ENCODE peak calls at places on chromosomes 3 and 15, in ten cellular contexts. A is GM12865; J is epithelial cell of prostate; H is NCI-H748 treated with DMSO at 0.1 percent for 48 hours; P is uterus; X is activated naive CD4-positive, alpha-beta T cell; E is fibroblast of lung; N is HS-27A; U is adrenal gland; I is T-helper 2 cell. O is an unnamed sample.

GRCh38 chr15:91894606-91895005 is 41.1 kb downstream of the SLCO3A1 start:
- DNase-seq in A (no peak), J (peak), H (no peak), P (no peak), X (no peak), E (no peak), N (no peak), U (no peak), I (no peak), O (no peak)

GRCh38 chr15:60854858-60855568 is 374.1 kb downstream of the RORA start:
- DNase-seq in A (peak), J (peak), H (no peak), P (no peak), X (no peak), E (peak), N (no peak), U (no peak), I (no peak), O (no peak)

GRCh38 chr3:184299488-184300376 is 691 bp downstream of the PSMD2 start:
- DNase-seq in A (no peak), J (no peak), H (peak), P (no peak), X (no peak), E (peak), N (peak), U (no peak), I (no peak), O (no peak)

GRCh38 chr15:31488437-31489204 is 162.0 kb downstream of the KLF13 start:
- DNase-seq in A (peak), J (peak), H (peak), P (peak), X (no peak), E (peak), N (peak), U (peak), I (no peak), O (peak)

GRCh38 chr3:189419022-189419421 is 212.2 kb upstream of the TP63 start:
- DNase-seq in A (no peak), J (no peak), H (peak), P (no peak), X (no peak), E (no peak), N (no peak), U (no peak), I (no peak), O (no peak)

GRCh38 chr3:119434703-119435102 is 28.7 kb downstream of the TMEM39A start:
- DNase-seq in A (no peak), J (no peak), H (no peak), P (no peak), X (no peak), E (no peak), N (no peak), U (no peak), I (no peak), O (no peak)

GRCh38 chr3:115660646-115661442 is 37.5 kb downstream of the GAP43 start:
- DNase-seq in A (no peak), J (no peak), H (no peak), P (no peak), X (no peak), E (no peak), N (no peak), U (no peak), I (no peak), O (no peak)

GRCh38 chr15:39191871-39192281 is 389.0 kb upstream of the THBS1 start:
- DNase-seq in A (no peak), J (peak), H (no peak), P (no peak), X (no peak), E (peak), N (peak), U (no peak), I (no peak), O (no peak)

GRCh38 chr15:60674704-60675405 is 195.9 kb upstream of the ICE2 start:
- DNase-seq in A (no peak), J (no peak), H (no peak), P (no peak), X (no peak), E (no peak), N (no peak), U (no peak), I (no peak), O (no peak)

GRCh38 chr3:13073042-13073906 is at the start of gene IQSEC1:
- DNase-seq in A (peak), J (no peak), H (peak), P (no peak), X (no peak), E (peak), N (no peak), U (peak), I (peak), O (no peak)

GRCh38 chr15:91780387-91780786 is 73.1 kb upstream of the SLCO3A1 start:
- DNase-seq in A (no peak), J (no peak), H (no peak), P (no peak), X (no peak), E (no peak), N (no peak), U (no peak), I (no peak), O (no peak)

GRCh38 chr3:180401226-180401625 is 200.7 kb upstream of the TTC14 start:
- DNase-seq in A (no peak), J (no peak), H (no peak), P (no peak), X (no peak), E (peak), N (no peak), U (no peak), I (no peak), O (no peak)

GRCh38 chr15:31342781-31343626 is 16.4 kb downstream of the KLF13 start:
- DNase-seq in A (no peak), J (no peak), H (no peak), P (no peak), X (no peak), E (no peak), N (no peak), U (no peak), I (no peak), O (no peak)

GRCh38 chr3:5190147-5190791 is 2.8 kb downstream of the EDEM1 start:
- DNase-seq in A (peak), J (no peak), H (no peak), P (no peak), X (no peak), E (no peak), N (no peak), U (no peak), I (no peak), O (no peak)

GRCh38 chr15:98951493-98952320 is 55.9 kb downstream of the PGPEP1L start:
- DNase-seq in A (no peak), J (no peak), H (no peak), P (no peak), X (no peak), E (no peak), N (no peak), U (peak), I (no peak), O (no peak)

GRCh38 chr15:39855400-39855799 is 64.7 kb downstream of the GPR176 start:
- DNase-seq in A (no peak), J (no peak), H (no peak), P (no peak), X (no peak), E (no peak), N (no peak), U (no peak), I (no peak), O (no peak)

GRCh38 chr3:191412764-191413163 is 48.2 kb upstream of the PYDC2 start:
- DNase-seq in A (no peak), J (peak), H (no peak), P (no peak), X (no peak), E (peak), N (peak), U (no peak), I (no peak), O (no peak)

GRCh38 chr3:148962513-148962912 is 28.8 kb upstream of the GYG1 start:
- DNase-seq in A (no peak), J (peak), H (no peak), P (peak), X (no peak), E (peak), N (no peak), U (no peak), I (no peak), O (no peak)

GRCh38 chr15:93049233-93049632 is 39.8 kb downstream of the RGMA start:
- DNase-seq in A (no peak), J (no peak), H (no peak), P (no peak), X (no peak), E (no peak), N (no peak), U (no peak), I (no peak), O (no peak)

GRCh38 chr3:107404727-107405519 is 27.7 kb downstream of the CCDC54 start:
- DNase-seq in A (no peak), J (no peak), H (no peak), P (no peak), X (no peak), E (peak), N (peak), U (no peak), I (no peak), O (no peak)

GRCh38 chr3:67384790-67385397 is 269.5 kb downstream of the SUCLG2 start:
- DNase-seq in A (peak), J (no peak), H (peak), P (no peak), X (no peak), E (peak), N (peak), U (peak), I (no peak), O (peak)

GRCh38 chr3:111668912-111669488 is 73.9 kb upstream of the ZBED2 start:
- DNase-seq in A (peak), J (no peak), H (peak), P (no peak), X (no peak), E (peak), N (no peak), U (no peak), I (no peak), O (no peak)

GRCh38 chr15:52068004-52068403 is 44.6 kb downstream of the BCL2L10 start:
- DNase-seq in A (no peak), J (no peak), H (no peak), P (no peak), X (no peak), E (peak), N (no peak), U (no peak), I (no peak), O (no peak)

GRCh38 chr3:184733971-184734608 is 22.2 kb upstream of the MAGEF1 start:
- DNase-seq in A (no peak), J (no peak), H (no peak), P (peak), X (no peak), E (no peak), N (no peak), U (no peak), I (no peak), O (no peak)

GRCh38 chr3:131540821-131541220 is 38.0 kb upstream of the MRPL3 start:
- DNase-seq in A (no peak), J (no peak), H (no peak), P (no peak), X (no peak), E (no peak), N (no peak), U (no peak), I (no peak), O (no peak)

O was measured in mesothelial cell of epicardium.